ENCODE peak calls at places on chromosomes 3 and 15, in six cellular contexts. L is stimulated activated CD8-positive, alpha-beta memory T cell treated with anti-CD3 and anti-CD28 coated beads, Interleukin-2, amount 100 ng/mL, for 1 hour; Q is T-helper 2 cell treated with Interferon-gamma antibody and Interleukin-4, amounts not matched to agents 5 μg/mL and 100 μg/mL, for 36 hours; M is hypothalamus; X is effector memory CD8-positive, alpha-beta T cell; V is amniotic epithelial cell. E is an unnamed sample.

GRCh38 chr3:169432692-169433432 is 230.7 kb downstream of the MECOM start:
- DNase-seq in L (no peak), Q (no peak), M (no peak), X (no peak), V (no peak), E (peak)

GRCh38 chr3:117200962-117201361 is 491.4 kb downstream of the TUSC7 start:
- DNase-seq in L (no peak), Q (no peak), M (no peak), X (no peak), V (no peak), E (no peak)

GRCh38 chr3:161070980-161071663 is 34.0 kb downstream of the B3GALNT1 start:
- DNase-seq in L (no peak), Q (no peak), M (no peak), X (no peak), V (no peak), E (no peak)

GRCh38 chr3:171821061-171821460 is 10.8 kb upstream of the PLD1 start:
- DNase-seq in L (no peak), Q (no peak), M (no peak), X (no peak), V (peak), E (no peak)

GRCh38 chr3:156670077-156670476 is 4.3 kb upstream of the TIPARP start:
- DNase-seq in L (no peak), Q (no peak), M (no peak), X (no peak), V (peak), E (no peak)

GRCh38 chr15:99343836-99344551 is 92.7 kb downstream of the LRRC28 start:
- DNase-seq in L (no peak), Q (peak), M (no peak), X (no peak), V (no peak), E (peak)

GRCh38 chr3:194142156-194142910 is 6.4 kb downstream of the HES1 start:
- DNase-seq in L (no peak), Q (no peak), M (no peak), X (no peak), V (peak), E (peak)

GRCh38 chr15:73952913-73953750 is 26.9 kb downstream of the LOXL1 start:
- DNase-seq in L (no peak), Q (no peak), M (no peak), X (no peak), V (no peak), E (no peak)

GRCh38 chr3:126126811-126127431 is 43.0 kb upstream of the SLC41A3 start:
- DNase-seq in L (no peak), Q (no peak), M (no peak), X (no peak), V (no peak), E (no peak)

GRCh38 chr15:35827156-35827555 is 281.2 kb upstream of the DPH6 start:
- DNase-seq in L (no peak), Q (no peak), M (no peak), X (no peak), V (peak), E (no peak)

GRCh38 chr15:34039506-34040123 is 611 bp upstream of the AVEN start:
- DNase-seq in L (no peak), Q (peak), M (no peak), X (no peak), V (peak), E (no peak)

GRCh38 chr3:18426597-18426996 is 1.5 kb upstream of the SATB1 start:
- DNase-seq in L (no peak), Q (no peak), M (no peak), X (no peak), V (no peak), E (no peak)

GRCh38 chr15:89395996-89396395 is 61.4 kb upstream of the POLG start:
- DNase-seq in L (no peak), Q (no peak), M (no peak), X (no peak), V (peak), E (no peak)

GRCh38 chr3:64300790-64301423 is 75.6 kb upstream of the PRICKLE2 start:
- DNase-seq in L (no peak), Q (no peak), M (no peak), X (no peak), V (peak), E (no peak)

GRCh38 chr3:135779590-135780235 is 185.8 kb upstream of the PPP2R3A start:
- DNase-seq in L (no peak), Q (no peak), M (no peak), X (no peak), V (no peak), E (no peak)

GRCh38 chr15:68405426-68406250 is 26.3 kb downstream of the ITGA11 start:
- DNase-seq in L (no peak), Q (no peak), M (no peak), X (no peak), V (no peak), E (no peak)

GRCh38 chr15:89646416-89647141 is 8.7 kb downstream of the KIF7 start:
- DNase-seq in L (no peak), Q (no peak), M (no peak), X (no peak), V (no peak), E (no peak)

GRCh38 chr3:142489572-142490323 is 41.9 kb upstream of the XRN1 start:
- DNase-seq in L (no peak), Q (no peak), M (no peak), X (no peak), V (no peak), E (no peak)

GRCh38 chr15:84982301-84982920 is 755 bp downstream of the PDE8A start:
- DNase-seq in L (no peak), Q (peak), M (peak), X (peak), V (no peak), E (peak)

GRCh38 chr3:51968175-51968681 is 974 bp upstream of the PCBP4 start:
- DNase-seq in L (no peak), Q (no peak), M (no peak), X (no peak), V (peak), E (no peak)

GRCh38 chr3:171039674-171040073 is 13.2 kb upstream of the SLC2A2 start:
- DNase-seq in L (no peak), Q (no peak), M (no peak), X (no peak), V (no peak), E (no peak)

GRCh38 chr3:46711305-46711704 is 6.4 kb downstream of the PRSS50 start:
- DNase-seq in L (no peak), Q (no peak), M (no peak), X (no peak), V (no peak), E (no peak)

GRCh38 chr3:107128942-107129341 is 248.3 kb upstream of the CCDC54 start:
- DNase-seq in L (no peak), Q (no peak), M (no peak), X (no peak), V (peak), E (no peak)

GRCh38 chr3:156211583-156211982 is 91.2 kb downstream of the KCNAB1 start:
- DNase-seq in L (no peak), Q (no peak), M (no peak), X (no peak), V (peak), E (no peak)

GRCh38 chr3:194705761-194706160 is 20.1 kb downstream of the FAM43A start:
- DNase-seq in L (no peak), Q (no peak), M (no peak), X (no peak), V (no peak), E (no peak)

GRCh38 chr3:20904674-20905073 is 718.7 kb upstream of the SGO1 start:
- DNase-seq in L (no peak), Q (no peak), M (no peak), X (no peak), V (peak), E (no peak)

GRCh38 chr3:178420033-178420432 is 116.2 kb upstream of the KCNMB2 start:
- DNase-seq in L (no peak), Q (no peak), M (no peak), X (no peak), V (peak), E (no peak)

GRCh38 chr3:16427309-16427965 is 86.1 kb downstream of the RFTN1 start:
- DNase-seq in L (no peak), Q (no peak), M (no peak), X (no peak), V (peak), E (no peak)

GRCh38 chr3:187744169-187745151 is 808 bp downstream of the BCL6 start:
- DNase-seq in L (no peak), Q (peak), M (peak), X (peak), V (peak), E (peak)

GRCh38 chr3:185561958-185562357 is 9.6 kb upstream of the LIPH start:
- DNase-seq in L (no peak), Q (no peak), M (no peak), X (no peak), V (no peak), E (no peak)

GRCh38 chr3:122100591-122101491 is 45.7 kb downstream of the CD86 start:
- DNase-seq in L (no peak), Q (peak), M (no peak), X (peak), V (peak), E (no peak)

GRCh38 chr3:187919535-187919934 is 174.3 kb upstream of the BCL6 start:
- DNase-seq in L (no peak), Q (peak), M (no peak), X (no peak), V (no peak), E (no peak)

GRCh38 chr3:42605550-42606173 is 5.2 kb downstream of the NKTR start:
- DNase-seq in L (no peak), Q (no peak), M (no peak), X (no peak), V (no peak), E (no peak)

GRCh38 chr3:111531446-111531845 is 10.6 kb upstream of the CD96 start:
- DNase-seq in L (no peak), Q (no peak), M (no peak), X (no peak), V (peak), E (no peak)